ENCODE peak calls at places on chromosomes 3 and 15, in seven cellular contexts. T is AG08396, U is progenitor cell of endocrine pancreas, M is astrocyte, A is foreskin fibroblast, Z is HS-27A, X is epithelial cell of esophagus. Q is an unnamed sample.

GRCh38 chr3:112293368-112294321 is at the start of gene SLC9C1:
- DNase-seq in T (peak; percentile 22), U (no peak), M (peak; percentile 56), A (peak; percentile 51), Z (peak; percentile 68), X (peak; percentile 75), Q (peak; percentile 61)

GRCh38 chr3:19891740-19892139 is 42.3 kb downstream of the EFHB start:
- DNase-seq in T (peak; percentile 12), U (no peak), M (peak; percentile 15), A (peak; percentile 69), Z (no peak), X (peak; percentile 87), Q (no peak)

GRCh38 chr3:130088061-130088460 is 6.4 kb downstream of the ALG1L2 start:
- DNase-seq in T (no peak), U (no peak), M (no peak), A (no peak), Z (no peak), X (no peak), Q (no peak)

GRCh38 chr15:81255596-81255995 is 58.9 kb downstream of the IL16 start:
- DNase-seq in T (no peak), U (no peak), M (no peak), A (no peak), Z (no peak), X (no peak), Q (no peak)

GRCh38 chr3:16528111-16528510 is 14.6 kb upstream of the RFTN1 start:
- DNase-seq in T (no peak), U (no peak), M (no peak), A (no peak), Z (no peak), X (no peak), Q (no peak)

GRCh38 chr3:31903686-31904431 is 77.2 kb downstream of the OSBPL10 start:
- DNase-seq in T (no peak), U (no peak), M (no peak), A (no peak), Z (no peak), X (peak; percentile 53), Q (peak; percentile 24)

GRCh38 chr3:88595025-88595424 is 445.3 kb downstream of the C3orf38 start:
- DNase-seq in T (no peak), U (no peak), M (peak; percentile 1), A (no peak), Z (no peak), X (peak; percentile 10), Q (no peak)

GRCh38 chr3:38130631-38131065 is 6.3 kb downstream of the ACAA1 start:
- DNase-seq in T (no peak), U (no peak), M (no peak), A (no peak), Z (no peak), X (no peak), Q (no peak)

GRCh38 chr15:77002954-77003912 is 8.3 kb downstream of the PSTPIP1 start:
- DNase-seq in T (no peak), U (no peak), M (no peak), A (no peak), Z (no peak), X (no peak), Q (no peak)

GRCh38 chr3:38548154-38548931 is 52.2 kb downstream of the EXOG start:
- DNase-seq in T (no peak), U (no peak), M (peak; percentile 18), A (no peak), Z (no peak), X (no peak), Q (no peak)

GRCh38 chr15:34456658-34457057 is 19.1 kb upstream of the GOLGA8A start:
- DNase-seq in T (no peak), U (no peak), M (no peak), A (no peak), Z (no peak), X (peak; percentile 4), Q (no peak)

GRCh38 chr15:84570164-84570692 is 30.6 kb upstream of the ZSCAN2 start:
- DNase-seq in T (peak; percentile 45), U (peak; percentile 44), M (peak; percentile 6), A (peak; percentile 34), Z (no peak), X (peak; percentile 47), Q (no peak)

GRCh38 chr15:90600954-90601353 is 71.2 kb downstream of the CRTC3 start:
- DNase-seq in T (no peak), U (no peak), M (no peak), A (no peak), Z (no peak), X (no peak), Q (no peak)

GRCh38 chr3:79200456-79200855 is 567.3 kb downstream of the ROBO1 start:
- DNase-seq in T (no peak), U (no peak), M (peak; percentile 75), A (no peak), Z (no peak), X (no peak), Q (no peak)

GRCh38 chr15:95591270-95591669 is 739.2 kb upstream of the NR2F2 start:
- DNase-seq in T (no peak), U (no peak), M (no peak), A (no peak), Z (no peak), X (no peak), Q (no peak)

GRCh38 chr15:69300129-69300588 is 1.4 kb downstream of the PAQR5 start:
- DNase-seq in T (no peak), U (no peak), M (no peak), A (no peak), Z (no peak), X (no peak), Q (no peak)

GRCh38 chr15:52100807-52101206 is 11.8 kb downstream of the BCL2L10 start:
- DNase-seq in T (peak; percentile 59), U (no peak), M (peak; percentile 86), A (peak; percentile 93), Z (peak; percentile 74), X (peak; percentile 89), Q (no peak)

GRCh38 chr3:185151101-185151958 is 1.5 kb downstream of the C3orf70 start:
- DNase-seq in T (no peak), U (no peak), M (no peak), A (no peak), Z (no peak), X (no peak), Q (no peak)

GRCh38 chr15:64865998-64866520 is 24.3 kb downstream of the PLEKHO2 start:
- DNase-seq in T (peak; percentile 79), U (no peak), M (peak; percentile 84), A (peak; percentile 85), Z (no peak), X (peak; percentile 36), Q (no peak)

GRCh38 chr3:194985031-194985578 is 285.9 kb downstream of the XXYLT1 start:
- DNase-seq in T (peak; percentile 70), U (no peak), M (peak; percentile 47), A (peak; percentile 37), Z (no peak), X (peak; percentile 79), Q (no peak)

GRCh38 chr15:92797168-92798052 is 102.7 kb upstream of the CHD2 start:
- DNase-seq in T (peak; percentile 28), U (no peak), M (peak; percentile 50), A (peak; percentile 59), Z (peak; percentile 77), X (peak; percentile 84), Q (peak; percentile 79)

Q was measured in NCI-H2029 treated with DMSO at 0.1 percent for 48 hours.